ENCODE peak calls at places on chromosomes 7 and 10, in five cellular contexts. D is endodermal cell, Z is tibial nerve, N is GM23338, X is right lobe of liver. U is an unnamed sample.

GRCh38 chr7:84697506-84697905 is 489.4 kb downstream of the SEMA3D start:
- DNase-seq in D (no peak), Z (no peak), N (no peak), X (no peak), U (no peak)

GRCh38 chr7:32204361-32205018 is 134.3 kb upstream of the PDE1C start:
- DNase-seq in D (peak; percentile 87), Z (peak; percentile 52), N (peak; percentile 86), X (peak; percentile 28), U (no peak)

GRCh38 chr10:16987129-16987670 is 142.4 kb downstream of the CUBN start:
- DNase-seq in D (peak; percentile 10), Z (no peak), N (no peak), X (no peak), U (no peak)

GRCh38 chr10:102835007-102835482 is 2.2 kb downstream of the CYP17A1 start:
- DNase-seq in D (peak; percentile 95), Z (peak; percentile 58), N (peak; percentile 96), X (peak; percentile 64), U (peak; percentile 77)

GRCh38 chr7:135763261-135763660 is 14.6 kb upstream of the FAM180A start:
- DNase-seq in D (no peak), Z (no peak), N (no peak), X (no peak), U (no peak)

GRCh38 chr7:100726998-100727761 is 6.2 kb upstream of the ZAN start:
- DNase-seq in D (no peak), Z (no peak), N (no peak), X (no peak), U (no peak)

GRCh38 chr10:87092861-87093460 is 1.7 kb downstream of the GLUD1 start:
- DNase-seq in D (peak; percentile 81), Z (no peak), N (peak; percentile 97), X (no peak), U (no peak)

GRCh38 chr10:12712284-12712983 is 289.1 kb downstream of the CCDC3 start:
- DNase-seq in D (no peak), Z (no peak), N (no peak), X (no peak), U (no peak)

GRCh38 chr10:97270523-97271154 is 21.8 kb downstream of the ARHGAP19 start:
- DNase-seq in D (no peak), Z (no peak), N (peak; percentile 41), X (no peak), U (no peak)

GRCh38 chr7:646951-647350 is 79.5 kb upstream of the DNAAF5 start:
- DNase-seq in D (no peak), Z (no peak), N (no peak), X (no peak), U (peak; percentile 4)

GRCh38 chr7:84603545-84603944 is 409.0 kb upstream of the SEMA3A start:
- DNase-seq in D (no peak), Z (no peak), N (no peak), X (no peak), U (no peak)

GRCh38 chr10:114301177-114301576 is 62.1 kb downstream of the VWA2 start:
- DNase-seq in D (no peak), Z (no peak), N (no peak), X (no peak), U (no peak)

GRCh38 chr10:113616244-113617074 is 47.4 kb downstream of the NRAP start:
- DNase-seq in D (peak; percentile 65), Z (no peak), N (peak; percentile 71), X (no peak), U (peak; percentile 33)

GRCh38 chr10:99854860-99855259 is 72.4 kb downstream of the ABCC2 start:
- DNase-seq in D (no peak), Z (no peak), N (peak; percentile 69), X (no peak), U (no peak)

GRCh38 chr10:125157473-125157865 is 2.9 kb downstream of the CTBP2 start:
- DNase-seq in D (no peak), Z (no peak), N (no peak), X (no peak), U (no peak)

GRCh38 chr7:97298561-97298960 is 181.1 kb downstream of the SDHAF3 start:
- DNase-seq in D (no peak), Z (no peak), N (no peak), X (no peak), U (no peak)

GRCh38 chr10:17348111-17349008 is 106.0 kb downstream of the ST8SIA6 start:
- DNase-seq in D (no peak), Z (peak; percentile 28), N (peak; percentile 43), X (no peak), U (peak; percentile 37)

GRCh38 chr10:110165239-110165638 is 42.2 kb upstream of the MXI1 start:
- DNase-seq in D (peak; percentile 16), Z (no peak), N (no peak), X (no peak), U (no peak)

GRCh38 chr7:27586825-27587224 is 75.9 kb downstream of the HIBADH start:
- DNase-seq in D (peak; percentile 53), Z (no peak), N (no peak), X (no peak), U (peak; percentile 64)

GRCh38 chr10:69242844-69243212 is 22.7 kb downstream of the HKDC1 start:
- DNase-seq in D (no peak), Z (no peak), N (no peak), X (no peak), U (no peak)

GRCh38 chr7:34655384-34655783 is 2.6 kb upstream of the NPSR1 start:
- DNase-seq in D (no peak), Z (no peak), N (peak; percentile 40), X (no peak), U (no peak)

GRCh38 chr7:125126376-125126775 is 196.8 kb upstream of the POT1 start:
- DNase-seq in D (no peak), Z (no peak), N (no peak), X (no peak), U (no peak)

GRCh38 chr7:135317676-135318326 is 84.2 kb downstream of the STRA8 start:
- DNase-seq in D (no peak), Z (no peak), N (peak; percentile 20), X (no peak), U (peak; percentile 68)

GRCh38 chr7:15399446-15399845 is 162.4 kb downstream of the AGMO start:
- DNase-seq in D (no peak), Z (no peak), N (no peak), X (no peak), U (no peak)

GRCh38 chr10:111137012-111137411 is 60.2 kb downstream of the ADRA2A start:
- DNase-seq in D (peak; percentile 82), Z (no peak), N (peak; percentile 86), X (no peak), U (no peak)

GRCh38 chr7:35848728-35849127 is 47.9 kb downstream of the SEPTIN7 start:
- DNase-seq in D (no peak), Z (no peak), N (no peak), X (no peak), U (no peak)
- H3K4me1 ChIP-seq in D (no peaks in the 10 kb centered on the region), Z (peaks cover 5% of the 10 kb centered on the region), N (peaks cover 4% of the 10 kb centered on the region), X (peaks cover 12% of the 10 kb centered on the region), U (no peaks in the 10 kb centered on the region)

GRCh38 chr10:18687706-18688105 is 28.5 kb downstream of the ARL5B start:
- DNase-seq in D (no peak), Z (no peak), N (no peak), X (no peak), U (no peak)

GRCh38 chr10:18687195-18687594 is 28.0 kb downstream of the ARL5B start:
- DNase-seq in D (no peak), Z (no peak), N (no peak), X (no peak), U (no peak)

GRCh38 chr10:18690541-18690940 is 31.3 kb downstream of the ARL5B start:
- DNase-seq in D (no peak), Z (no peak), N (no peak), X (no peak), U (no peak)

GRCh38 chr10:18685555-18685954 is 26.3 kb downstream of the ARL5B start:
- DNase-seq in D (no peak), Z (no peak), N (no peak), X (no peak), U (no peak)

DNA sequence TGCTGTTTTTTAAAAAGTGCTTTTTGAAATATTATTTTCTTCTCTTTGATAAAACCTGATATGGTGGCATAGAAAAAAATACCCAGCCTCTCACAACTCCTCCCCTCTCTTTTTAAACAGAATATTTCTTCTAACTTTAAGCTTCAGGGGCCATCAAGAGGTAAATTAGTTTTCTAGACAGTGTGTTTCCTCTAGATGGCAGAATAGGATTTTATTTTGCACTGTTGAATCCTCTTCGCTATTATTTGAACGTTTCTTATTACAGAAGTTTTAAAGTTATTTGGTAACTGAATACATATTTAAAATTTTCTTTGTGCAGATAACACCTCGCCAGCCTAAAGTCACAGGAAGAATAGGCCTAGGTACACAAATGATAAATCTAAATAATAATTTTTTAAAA is 30.3 kb downstream of the ARL5B start:
- DNase-seq in D (no peak), Z (no peak), N (peak; percentile 33), X (no peak), U (no peak)
- TF ChIP-seq CTCF in D (peak; percentile 68), Z (peak; percentile 8), N (peak; percentile 60), X (peak; percentile 43), U (no peak)

GRCh38 chr7:65444899-65445823 is 71.5 kb downstream of the ZNF92 start:
- DNase-seq in D (no peak), Z (no peak), N (no peak), X (no peak), U (no peak)

GRCh38 chr7:65444211-65444842 is 70.7 kb downstream of the ZNF92 start:
- DNase-seq in D (no peak), Z (no peak), N (no peak), X (no peak), U (no peak)

GRCh38 chr7:65453631-65454030 is 80.0 kb downstream of the ZNF92 start:
- DNase-seq in D (no peak), Z (no peak), N (no peak), X (no peak), U (no peak)

GRCh38 chr7:65449505-65449852 is 75.8 kb downstream of the ZNF92 start:
- DNase-seq in D (no peak), Z (no peak), N (no peak), X (no peak), U (no peak)

DNA sequence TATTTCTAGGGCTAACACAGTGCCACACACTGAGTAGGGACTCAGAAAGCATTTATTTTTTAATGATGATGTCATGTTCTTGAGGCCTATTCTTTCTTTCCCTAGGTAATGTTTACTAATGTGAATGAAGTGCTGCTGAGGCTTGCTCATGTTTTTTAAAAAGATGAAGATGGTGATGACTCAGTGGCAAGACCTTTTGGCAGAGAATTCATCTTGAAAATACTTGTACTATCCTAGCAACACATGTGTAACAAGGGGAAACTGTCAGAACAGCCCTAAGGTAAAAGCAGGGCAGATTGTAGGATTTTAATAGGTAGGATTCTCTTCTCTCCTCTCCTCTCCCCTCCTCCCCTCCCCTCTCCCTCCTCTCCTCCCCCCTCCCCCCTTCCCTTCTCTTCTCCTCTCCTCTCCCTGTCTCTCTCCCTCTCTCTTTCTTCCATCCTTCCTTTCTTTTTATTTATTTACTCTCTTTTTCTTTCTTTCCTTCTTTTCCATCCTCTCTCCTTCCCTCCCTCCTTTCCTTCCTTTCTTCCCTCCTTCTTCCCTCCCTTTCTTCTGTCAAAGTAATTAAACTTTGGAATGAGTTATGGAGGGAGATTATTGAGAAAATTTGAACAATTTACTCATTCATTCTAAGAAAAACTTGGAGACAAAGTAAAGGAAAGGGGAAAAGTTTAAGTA is 75.3 kb downstream of the ZNF92 start:
- DNase-seq in D (no peak), Z (no peak), N (no peak), X (no peak), U (no peak)
- H3K4me3 ChIP-seq in D (no peak overlapping the region), Z (no peak overlapping the region), N (no peak overlapping the region), X (no peak overlapping the region), U (no peak overlapping the region)

DNA sequence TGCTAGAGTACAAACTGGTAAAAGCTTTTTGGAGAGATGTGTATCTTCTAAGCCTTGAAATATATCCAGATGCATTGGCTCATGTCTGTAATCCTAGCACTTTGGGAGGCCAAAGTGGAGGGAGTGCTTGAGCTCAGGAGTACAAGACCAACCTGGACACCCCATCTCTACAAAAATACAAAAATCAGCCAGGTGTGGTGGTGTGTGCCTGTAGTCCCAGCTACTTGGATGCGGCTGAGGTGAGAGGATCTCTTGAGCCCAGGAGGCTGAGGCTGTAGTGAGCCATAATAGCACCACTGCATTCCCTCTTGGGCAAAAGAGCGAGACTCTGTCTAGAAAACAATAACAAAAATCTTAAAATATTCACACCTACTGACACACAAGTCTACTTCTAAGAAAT is 25.6 kb downstream of the TMEM209 start:
- DNase-seq in D (no peak), Z (no peak), N (no peak), X (no peak), U (no peak)
- H3K4me1 ChIP-seq in D (no peaks in the 10 kb centered on the region), Z (no peaks in the 10 kb centered on the region), N (no peaks in the 10 kb centered on the region), X (peaks cover 10% of the 10 kb centered on the region), U (no peaks in the 10 kb centered on the region)